ENCODE peak calls at places on chromosomes 4 and X, in eight cellular contexts. L is T-helper 17 cell; N is activated CD8-positive, alpha-beta memory T cell treated with anti-CD3 and anti-CD28 coated beads for 48 hours; P is HuH-7; F is T-helper 9 cell; C is EL; J is Caki2; Z is hepatocyte. A is an unnamed sample.

GRCh38 chrX:39174761-39175417 is 373.6 kb downstream of the MID1IP1 start:
- DNase-seq in F (no peak), N (peak; percentile 30), J (no peak), C (no peak), P (no peak), L (peak; percentile 21), Z (peak; percentile 34), A (no peak)

GRCh38 chr4:56908206-56909082 is 744 bp downstream of the REST start:
- DNase-seq in L (peak; percentile 46), P (peak; percentile 74), J (peak; percentile 48), C (peak; percentile 65), F (peak; percentile 55), Z (peak; percentile 88), N (peak; percentile 55), A (peak; percentile 57)

GRCh38 chr4:73615613-73616012 is 4.6 kb downstream of the RASSF6 start:
- DNase-seq in Z (peak; percentile 11), P (no peak), J (peak; percentile 21), L (no peak), N (no peak), F (no peak), C (no peak), A (peak; percentile 47)

GRCh38 chrX:703466-704210 is 73.0 kb downstream of the SHOX start:
- DNase-seq in F (no peak), Z (no peak), N (no peak), C (peak; percentile 71), P (no peak), L (no peak), J (no peak), A (no peak)

GRCh38 chr4:19728773-19729172 is 522.9 kb upstream of the SLIT2 start:
- DNase-seq in N (no peak), P (no peak), F (no peak), C (no peak), Z (no peak), J (no peak), L (no peak), A (no peak)

GRCh38 chr4:173794662-173795061 is 264.6 kb upstream of the HAND2 start:
- DNase-seq in Z (no peak), F (no peak), J (no peak), N (no peak), P (no peak), C (no peak), L (no peak), A (no peak)

GRCh38 chr4:16875487-16875886 is 23.0 kb downstream of the LDB2 start:
- DNase-seq in C (peak; percentile 87), Z (peak; percentile 38), F (no peak), P (no peak), N (no peak), J (no peak), L (no peak), A (no peak)

GRCh38 chr4:89419121-89419695 is 111.6 kb upstream of the GPRIN3 start:
- DNase-seq in P (no peak), C (no peak), L (no peak), F (no peak), N (no peak), Z (no peak), J (no peak), A (no peak)

GRCh38 chr4:26424143-26424542 is 66.1 kb downstream of the CCKAR start:
- DNase-seq in C (no peak), L (no peak), P (no peak), F (no peak), J (no peak), N (no peak), Z (no peak), A (no peak)

GRCh38 chr4:82848706-82849105 is 42.2 kb downstream of the SEC31A start:
- DNase-seq in J (no peak), Z (no peak), P (no peak), C (no peak), F (no peak), L (no peak), N (no peak), A (no peak)

GRCh38 chrX:40366661-40367060 is 214.1 kb upstream of the ATP6AP2 start:
- DNase-seq in L (no peak), J (no peak), F (no peak), N (no peak), P (peak; percentile 8), Z (no peak), C (no peak), A (no peak)

GRCh38 chrX:16978193-16978984 is 31.9 kb downstream of the REPS2 start:
- DNase-seq in Z (no peak), L (no peak), J (no peak), P (no peak), F (no peak), C (no peak), N (no peak), A (no peak)

GRCh38 chr4:99447079-99447478 is 11.9 kb upstream of the ADH7 start:
- DNase-seq in Z (peak; percentile 13), C (peak; percentile 12), L (no peak), P (no peak), J (peak; percentile 85), N (no peak), F (no peak), A (no peak)

GRCh38 chr4:20368926-20369325 is 117.2 kb downstream of the SLIT2 start:
- DNase-seq in J (no peak), L (no peak), Z (no peak), P (no peak), F (no peak), N (no peak), C (peak; percentile 52), A (no peak)

GRCh38 chr4:16231570-16232252 is 5.4 kb upstream of the TAPT1 start:
- DNase-seq in J (no peak), N (no peak), C (no peak), F (no peak), L (no peak), Z (no peak), P (no peak), A (no peak)

GRCh38 chrX:95318882-95319281 is 1365.8 kb upstream of the DIAPH2 start:
- DNase-seq in P (no peak), F (no peak), Z (peak; percentile 11), J (peak; percentile 12), C (no peak), L (no peak), N (no peak), A (no peak)

GRCh38 chr4:8328866-8329559 is 59.5 kb downstream of the HTRA3 start:
- DNase-seq in J (no peak), P (no peak), N (no peak), L (no peak), C (no peak), Z (no peak), F (no peak), A (no peak)

GRCh38 chr4:56301181-56302076 is 85.9 kb downstream of the AASDH start:
- DNase-seq in L (peak; percentile 34), N (peak; percentile 23), C (peak; percentile 84), P (peak; percentile 49), F (peak; percentile 32), J (peak; percentile 77), Z (peak; percentile 91), A (peak; percentile 36)

GRCh38 chrX:139798701-139799100 is 90.7 kb upstream of the MCF2 start:
- DNase-seq in N (no peak), P (no peak), L (no peak), Z (no peak), F (no peak), C (no peak), J (no peak), A (no peak)

GRCh38 chrX:25015486-25016360 is at the start of gene ARX:
- DNase-seq in N (no peak), C (peak; percentile 40), F (no peak), L (no peak), Z (peak; percentile 86), P (no peak), J (peak; percentile 63), A (peak; percentile 77)

GRCh38 chrX:69119122-69119521 is 46.1 kb downstream of the PJA1 start:
- DNase-seq in P (no peak), J (no peak), C (no peak), F (no peak), L (no peak), Z (no peak), N (no peak), A (no peak)

GRCh38 chr4:94435874-94436273 is 15.9 kb upstream of the PDLIM5 start:
- DNase-seq in J (no peak), N (no peak), L (no peak), F (no peak), P (no peak), C (no peak), Z (no peak), A (no peak)

GRCh38 chrX:1105671-1106419 is 106.6 kb downstream of the CRLF2 start:
- DNase-seq in N (no peak), F (no peak), C (no peak), J (no peak), P (no peak), L (no peak), Z (no peak), A (no peak)

GRCh38 chr4:71110499-71110898 is 117.0 kb downstream of the DCK start:
- DNase-seq in L (no peak), P (no peak), C (no peak), N (no peak), J (no peak), Z (no peak), F (no peak), A (no peak)

GRCh38 chrX:133418588-133418987 is 3.3 kb upstream of the GPC4 start:
- DNase-seq in N (no peak), L (no peak), Z (no peak), J (no peak), P (no peak), C (no peak), F (no peak), A (no peak)

GRCh38 chr4:11700751-11701226 is 272.1 kb upstream of the HS3ST1 start:
- DNase-seq in L (no peak), F (no peak), Z (no peak), C (no peak), N (no peak), P (no peak), J (peak; percentile 12), A (no peak)

GRCh38 chrX:138929905-138930304 is 218.4 kb upstream of the FGF13 start:
- DNase-seq in N (no peak), J (no peak), C (no peak), P (no peak), L (no peak), F (no peak), Z (no peak), A (no peak)

GRCh38 chr4:108168672-108169562 is at the start of gene LEF1:
- DNase-seq in Z (peak; percentile 78), N (peak; percentile 45), P (peak; percentile 45), C (peak; percentile 44), L (peak; percentile 37), J (peak; percentile 48), F (peak; percentile 49), A (peak; percentile 49)

GRCh38 chr4:76212851-76213414 is 691 bp downstream of the SCARB2 start:
- DNase-seq in L (peak; percentile 31), J (no peak), P (peak; percentile 51), F (peak; percentile 30), C (peak; percentile 23), N (no peak), Z (no peak), A (no peak)

GRCh38 chr4:158015241-158015640 is 157.6 kb downstream of the GASK1B start:
- DNase-seq in Z (no peak), L (no peak), F (no peak), N (no peak), J (peak; percentile 41), C (peak; percentile 64), P (no peak), A (no peak)

GRCh38 chrX:48590203-48591103 is 6.8 kb upstream of the WDR13 start:
- DNase-seq in F (no peak), L (no peak), C (no peak), J (no peak), Z (no peak), N (no peak), P (no peak), A (no peak)